ENCODE peak calls at places on chromosomes 16 and 17, in ten cellular contexts. One of them, this sample, is unnamed.

GRCh38 chr16:1414532-1415265 is at the start of gene UNKL:
- DNase-seq in heart left ventricle: peak
- DNase-seq in breast epithelium: no peak
- DNase-seq in stomach: peak
- DNase-seq in Peyer's patch: peak
- DNase-seq in IMR-90: peak
- DNase-seq in A549: no peak
- DNase-seq in uterus: peak
- DNase-seq in transverse colon: peak
- DNase-seq in HepG2: peak
- DNase-seq in this sample: peak

GRCh38 chr17:1104222-1104621 is 75.6 kb downstream of the ABR start:
- DNase-seq in heart left ventricle: peak
- DNase-seq in breast epithelium: no peak
- DNase-seq in stomach: peak
- DNase-seq in Peyer's patch: no peak
- DNase-seq in IMR-90: no peak
- DNase-seq in A549: no peak
- DNase-seq in uterus: no peak
- DNase-seq in transverse colon: no peak
- DNase-seq in HepG2: no peak
- DNase-seq in this sample: no peak

GRCh38 chr17:64611374-64611773 is 50.7 kb downstream of the SMURF2 start:
- DNase-seq in heart left ventricle: no peak
- DNase-seq in breast epithelium: no peak
- DNase-seq in stomach: no peak
- DNase-seq in Peyer's patch: no peak
- DNase-seq in IMR-90: no peak
- DNase-seq in A549: no peak
- DNase-seq in uterus: no peak
- DNase-seq in transverse colon: no peak
- DNase-seq in HepG2: no peak
- DNase-seq in this sample: no peak

GRCh38 chr17:81819648-81820171 is 13.4 kb downstream of the MCRIP1 start:
- DNase-seq in heart left ventricle: no peak
- DNase-seq in breast epithelium: no peak
- DNase-seq in stomach: no peak
- DNase-seq in Peyer's patch: no peak
- DNase-seq in IMR-90: no peak
- DNase-seq in A549: no peak
- DNase-seq in uterus: no peak
- DNase-seq in transverse colon: no peak
- DNase-seq in HepG2: no peak
- DNase-seq in this sample: no peak

GRCh38 chr16:15899538-15900100 is 11.2 kb upstream of the CEP20 start:
- DNase-seq in heart left ventricle: no peak
- DNase-seq in breast epithelium: peak
- DNase-seq in stomach: peak
- DNase-seq in Peyer's patch: no peak
- DNase-seq in IMR-90: peak
- DNase-seq in A549: peak
- DNase-seq in uterus: no peak
- DNase-seq in transverse colon: peak
- DNase-seq in HepG2: peak
- DNase-seq in this sample: peak

GRCh38 chr16:54847207-54847606 is 83.5 kb upstream of the IRX5 start:
- DNase-seq in heart left ventricle: no peak
- DNase-seq in breast epithelium: peak
- DNase-seq in stomach: no peak
- DNase-seq in Peyer's patch: no peak
- DNase-seq in IMR-90: no peak
- DNase-seq in A549: no peak
- DNase-seq in uterus: no peak
- DNase-seq in transverse colon: no peak
- DNase-seq in HepG2: no peak
- DNase-seq in this sample: no peak

GRCh38 chr17:17609121-17609520 is 17.6 kb upstream of the PEMT start:
- DNase-seq in heart left ventricle: no peak
- DNase-seq in breast epithelium: no peak
- DNase-seq in stomach: no peak
- DNase-seq in Peyer's patch: no peak
- DNase-seq in IMR-90: no peak
- DNase-seq in A549: no peak
- DNase-seq in uterus: no peak
- DNase-seq in transverse colon: no peak
- DNase-seq in HepG2: no peak
- DNase-seq in this sample: no peak

GRCh38 chr17:45855691-45856315 is 11.1 kb downstream of the SPPL2C start:
- DNase-seq in heart left ventricle: no peak
- DNase-seq in breast epithelium: no peak
- DNase-seq in stomach: no peak
- DNase-seq in Peyer's patch: no peak
- DNase-seq in IMR-90: no peak
- DNase-seq in A549: no peak
- DNase-seq in uterus: no peak
- DNase-seq in transverse colon: no peak
- DNase-seq in HepG2: no peak
- DNase-seq in this sample: no peak

GRCh38 chr16:85238233-85238647 is 126.0 kb upstream of the CIBAR2 start:
- DNase-seq in heart left ventricle: peak
- DNase-seq in breast epithelium: peak
- DNase-seq in stomach: peak
- DNase-seq in Peyer's patch: peak
- DNase-seq in IMR-90: peak
- DNase-seq in A549: no peak
- DNase-seq in uterus: peak
- DNase-seq in transverse colon: peak
- DNase-seq in HepG2: no peak
- DNase-seq in this sample: no peak

GRCh38 chr17:70073326-70073725 is 1.7 kb upstream of the KCNJ16 start:
- DNase-seq in heart left ventricle: no peak
- DNase-seq in breast epithelium: no peak
- DNase-seq in stomach: no peak
- DNase-seq in Peyer's patch: no peak
- DNase-seq in IMR-90: no peak
- DNase-seq in A549: no peak
- DNase-seq in uterus: no peak
- DNase-seq in transverse colon: no peak
- DNase-seq in HepG2: no peak
- DNase-seq in this sample: no peak

GRCh38 chr17:56597495-56597990 is 4.0 kb downstream of the NOG start:
- DNase-seq in heart left ventricle: no peak
- DNase-seq in breast epithelium: no peak
- DNase-seq in stomach: no peak
- DNase-seq in Peyer's patch: no peak
- DNase-seq in IMR-90: peak
- DNase-seq in A549: no peak
- DNase-seq in uterus: no peak
- DNase-seq in transverse colon: no peak
- DNase-seq in HepG2: no peak
- DNase-seq in this sample: no peak

GRCh38 chr17:48998557-48999440 is 1.6 kb downstream of the IGF2BP1 start:
- DNase-seq in heart left ventricle: no peak
- DNase-seq in breast epithelium: no peak
- DNase-seq in stomach: no peak
- DNase-seq in Peyer's patch: no peak
- DNase-seq in IMR-90: peak
- DNase-seq in A549: no peak
- DNase-seq in uterus: no peak
- DNase-seq in transverse colon: no peak
- DNase-seq in HepG2: peak
- DNase-seq in this sample: no peak

GRCh38 chr17:48997103-48997826 is at the start of gene IGF2BP1:
- DNase-seq in heart left ventricle: no peak
- DNase-seq in breast epithelium: no peak
- DNase-seq in stomach: no peak
- DNase-seq in Peyer's patch: no peak
- DNase-seq in IMR-90: peak
- DNase-seq in A549: peak
- DNase-seq in uterus: no peak
- DNase-seq in transverse colon: no peak
- DNase-seq in HepG2: peak
- DNase-seq in this sample: no peak

GRCh38 chr17:48995871-48996695 is 1.1 kb upstream of the IGF2BP1 start:
- DNase-seq in heart left ventricle: no peak
- DNase-seq in breast epithelium: no peak
- DNase-seq in stomach: no peak
- DNase-seq in Peyer's patch: no peak
- DNase-seq in IMR-90: no peak
- DNase-seq in A549: peak
- DNase-seq in uterus: no peak
- DNase-seq in transverse colon: no peak
- DNase-seq in HepG2: peak
- DNase-seq in this sample: no peak

GRCh38 chr17:48996696-48997102 is 486 bp upstream of the IGF2BP1 start:
- DNase-seq in heart left ventricle: no peak
- DNase-seq in breast epithelium: no peak
- DNase-seq in stomach: no peak
- DNase-seq in Peyer's patch: no peak
- DNase-seq in IMR-90: no peak
- DNase-seq in A549: no peak
- DNase-seq in uterus: no peak
- DNase-seq in transverse colon: no peak
- DNase-seq in HepG2: no peak
- DNase-seq in this sample: no peak

DNA sequence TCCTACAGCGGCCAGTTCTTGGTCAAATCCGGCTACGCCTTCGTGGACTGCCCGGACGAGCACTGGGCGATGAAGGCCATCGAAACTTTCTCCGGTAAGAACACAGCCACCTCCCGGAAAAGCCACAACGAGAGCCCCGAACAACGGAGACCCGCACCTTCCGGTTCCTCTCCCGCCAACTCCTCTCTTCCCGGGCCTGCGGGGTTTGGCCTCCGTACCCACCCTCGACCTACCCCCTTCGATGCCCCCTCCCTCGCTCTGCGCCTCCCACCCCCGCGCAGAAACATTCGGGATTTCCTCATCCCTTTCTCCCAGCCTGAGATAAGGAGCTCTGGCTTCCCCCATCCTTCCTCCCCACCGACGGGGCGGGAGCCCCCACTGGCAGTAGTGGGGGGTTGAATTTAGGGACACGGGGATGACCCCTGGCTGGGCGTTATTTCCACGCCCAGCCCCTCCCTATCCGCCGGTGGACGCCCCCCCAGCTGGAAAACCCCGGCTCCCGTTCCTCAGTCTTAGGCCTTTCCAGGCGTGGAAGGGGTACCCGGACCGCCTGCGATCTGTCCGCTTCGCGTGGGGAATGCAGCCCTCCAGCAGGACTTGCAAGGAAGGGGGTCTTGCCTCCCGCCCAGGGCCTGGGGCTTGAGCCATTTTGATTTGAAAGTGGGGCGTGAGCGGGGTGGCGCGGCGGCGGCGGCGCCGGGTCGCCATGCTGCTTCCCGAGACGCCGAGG is 807 bp downstream of the IGF2BP1 start:
- DNase-seq in heart left ventricle: no peak
- DNase-seq in breast epithelium: no peak
- DNase-seq in stomach: no peak
- DNase-seq in Peyer's patch: no peak
- DNase-seq in IMR-90: no peak
- DNase-seq in A549: no peak
- DNase-seq in uterus: no peak
- DNase-seq in transverse colon: no peak
- DNase-seq in HepG2: no peak
- DNase-seq in this sample: no peak
- TF ChIP-seq POLR2A in heart left ventricle: no peak
- TF ChIP-seq POLR2A in breast epithelium: no peak
- TF ChIP-seq POLR2A in stomach: no peak
- TF ChIP-seq POLR2A in Peyer's patch: no peak
- TF ChIP-seq POLR2A in IMR-90: no peak
- TF ChIP-seq POLR2A in A549: peak
- TF ChIP-seq POLR2A in uterus: no peak
- TF ChIP-seq POLR2A in transverse colon: no peak
- TF ChIP-seq POLR2A in HepG2: no peak
- TF ChIP-seq POLR2A in this sample: no peak

DNA sequence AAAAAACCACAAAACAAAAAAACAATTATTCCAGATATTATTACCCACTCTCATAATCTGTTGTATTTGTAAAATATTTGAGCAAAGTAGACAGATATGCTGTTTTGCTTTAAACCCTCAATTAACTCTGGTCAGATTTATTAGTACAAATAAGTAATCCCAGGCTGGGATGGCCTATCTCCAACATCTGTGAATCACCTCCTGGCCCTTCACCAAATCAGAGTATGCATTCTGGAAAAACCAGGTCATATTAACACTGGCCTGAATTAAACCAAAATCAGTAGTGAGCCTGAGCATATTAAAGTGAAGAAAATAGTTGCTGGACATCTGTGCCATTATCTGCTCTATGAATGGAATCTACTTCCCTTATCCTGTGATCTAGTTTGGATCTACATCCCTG is 41.0 kb downstream of the STAT3 start:
- DNase-seq in heart left ventricle: no peak
- DNase-seq in breast epithelium: peak
- DNase-seq in stomach: peak
- DNase-seq in Peyer's patch: no peak
- DNase-seq in IMR-90: peak
- DNase-seq in A549: no peak
- DNase-seq in uterus: peak
- DNase-seq in transverse colon: peak
- DNase-seq in HepG2: no peak
- DNase-seq in this sample: peak
- H3K27ac ChIP-seq in heart left ventricle: peak
- H3K27ac ChIP-seq in breast epithelium: peak
- H3K27ac ChIP-seq in stomach: no peak
- H3K27ac ChIP-seq in Peyer's patch: no peak
- H3K27ac ChIP-seq in IMR-90: peak
- H3K27ac ChIP-seq in A549: peak
- H3K27ac ChIP-seq in uterus: peak
- H3K27ac ChIP-seq in transverse colon: peak
- H3K27ac ChIP-seq in HepG2: no peak
- H3K27ac ChIP-seq in this sample: peak

GRCh38 chr17:78174332-78174869 is 6.0 kb downstream of the SYNGR2 start:
- DNase-seq in heart left ventricle: peak
- DNase-seq in breast epithelium: peak
- DNase-seq in stomach: peak
- DNase-seq in Peyer's patch: peak
- DNase-seq in IMR-90: no peak
- DNase-seq in A549: no peak
- DNase-seq in uterus: peak
- DNase-seq in transverse colon: peak
- DNase-seq in HepG2: no peak
- DNase-seq in this sample: peak
- TF ChIP-seq CTCF in heart left ventricle: peak
- TF ChIP-seq CTCF in breast epithelium: peak
- TF ChIP-seq CTCF in stomach: peak
- TF ChIP-seq CTCF in Peyer's patch: peak
- TF ChIP-seq CTCF in IMR-90: no peak
- TF ChIP-seq CTCF in A549: no peak
- TF ChIP-seq CTCF in uterus: no peak
- TF ChIP-seq CTCF in transverse colon: peak
- TF ChIP-seq CTCF in HepG2: no peak
- TF ChIP-seq CTCF in this sample: peak

DNA sequence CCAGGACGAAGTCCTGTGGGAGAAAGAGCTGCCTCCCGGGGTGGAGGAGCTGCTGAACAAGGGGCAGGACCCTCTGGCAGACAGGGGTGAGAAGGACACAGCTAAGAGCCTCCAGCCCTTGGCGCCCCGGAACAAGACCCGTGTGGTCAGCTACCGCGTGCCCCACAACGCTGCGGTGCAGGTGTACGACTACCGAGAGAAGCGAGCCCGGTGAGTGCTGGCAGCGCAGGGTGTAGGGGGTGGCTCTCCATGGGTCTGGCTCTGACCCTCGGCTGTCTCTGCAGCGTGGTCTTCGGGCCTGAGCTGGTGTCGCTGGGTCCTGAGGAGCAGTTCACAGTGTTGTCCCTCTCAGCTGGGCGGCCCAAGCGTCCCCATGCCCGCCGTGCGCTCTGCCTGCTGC is 21.4 kb downstream of the MVP start:
- DNase-seq in heart left ventricle: no peak
- DNase-seq in breast epithelium: no peak
- DNase-seq in stomach: no peak
- DNase-seq in Peyer's patch: no peak
- DNase-seq in IMR-90: no peak
- DNase-seq in A549: no peak
- DNase-seq in uterus: no peak
- DNase-seq in transverse colon: no peak
- DNase-seq in HepG2: no peak
- DNase-seq in this sample: no peak
- TF ChIP-seq POLR2A in heart left ventricle: no peak
- TF ChIP-seq POLR2A in breast epithelium: no peak
- TF ChIP-seq POLR2A in stomach: no peak
- TF ChIP-seq POLR2A in Peyer's patch: no peak
- TF ChIP-seq POLR2A in IMR-90: no peak
- TF ChIP-seq POLR2A in A549: no peak
- TF ChIP-seq POLR2A in uterus: no peak
- TF ChIP-seq POLR2A in transverse colon: no peak
- TF ChIP-seq POLR2A in HepG2: no peak
- TF ChIP-seq POLR2A in this sample: no peak